ENCODE peak calls at places on chromosomes 13 and 19, in eight cellular contexts. E is astrocyte; G is B cell; F is choroid plexus epithelial cell; D is left ventricle myocardium inferior; U is CD4-positive, alpha-beta T cell; O is Calu3; A is BJ. L is an unnamed sample.

GRCh38 chr13:65943024-65943423 is 1287.1 kb downstream of the PCDH9 start:
- DNase-seq in E (peak), G (no peak), F (peak), D (no peak), U (no peak), O (no peak), A (no peak), L (no peak)

GRCh38 chr13:25668345-25668744 is 296.6 kb downstream of the ATP8A2 start:
- DNase-seq in E (no peak), G (no peak), F (no peak), D (no peak), U (no peak), O (no peak), A (no peak), L (no peak)

GRCh38 chr19:6030214-6030507 is 52.2 kb upstream of the RANBP3 start:
- DNase-seq in E (peak), G (no peak), F (peak), D (no peak), U (no peak), O (no peak), A (no peak), L (peak)

GRCh38 chr19:11381535-11382369 is 2.4 kb downstream of the EPOR start:
- DNase-seq in E (peak), G (peak), F (peak), D (peak), U (peak), O (peak), A (no peak), L (peak)

GRCh38 chr13:37492741-37493514 is 105.6 kb downstream of the POSTN start:
- DNase-seq in E (peak), G (no peak), F (peak), D (no peak), U (no peak), O (no peak), A (peak), L (peak)

GRCh38 chr19:42201489-42202289 is 15.8 kb downstream of the DEDD2 start:
- DNase-seq in E (no peak), G (peak), F (no peak), D (peak), U (no peak), O (no peak), A (no peak), L (no peak)

GRCh38 chr13:51066091-51066831 is 44.8 kb downstream of the C13orf42 start:
- DNase-seq in E (peak), G (peak), F (peak), D (no peak), U (no peak), O (peak), A (no peak), L (no peak)

GRCh38 chr19:4547303-4548237 is 7.7 kb upstream of the LRG1 start:
- DNase-seq in E (no peak), G (no peak), F (no peak), D (no peak), U (no peak), O (peak), A (no peak), L (no peak)

GRCh38 chr13:73521291-73521626 is 462.5 kb downstream of the KLF5 start:
- DNase-seq in E (no peak), G (no peak), F (no peak), D (no peak), U (peak), O (no peak), A (no peak), L (no peak)

GRCh38 chr19:5895890-5896289 is 7.7 kb downstream of the NDUFA11 start:
- DNase-seq in E (no peak), G (no peak), F (no peak), D (no peak), U (no peak), O (no peak), A (no peak), L (no peak)

GRCh38 chr19:35029737-35030256 is 473 bp upstream of the SCN1B start:
- DNase-seq in E (no peak), G (no peak), F (no peak), D (no peak), U (no peak), O (no peak), A (no peak), L (no peak)

GRCh38 chr13:64551755-64552154 is 2678.4 kb downstream of the PCDH9 start:
- DNase-seq in E (peak), G (no peak), F (peak), D (no peak), U (no peak), O (no peak), A (peak), L (peak)

GRCh38 chr19:44570984-44571684 is 41.7 kb upstream of the CEACAM20 start:
- DNase-seq in E (peak), G (peak), F (peak), D (no peak), U (no peak), O (peak), A (peak), L (peak)

GRCh38 chr13:98672947-98673545 is 79.4 kb downstream of the SLC15A1 start:
- DNase-seq in E (peak), G (peak), F (peak), D (peak), U (peak), O (peak), A (no peak), L (peak)

GRCh38 chr13:112696869-112697465 is 7.1 kb downstream of the ATP11A start:
- DNase-seq in E (no peak), G (no peak), F (no peak), D (no peak), U (peak), O (no peak), A (no peak), L (no peak)

GRCh38 chr19:49615861-49616260 is 24.1 kb downstream of the RRAS start:
- DNase-seq in E (no peak), G (no peak), F (no peak), D (no peak), U (no peak), O (no peak), A (no peak), L (no peak)

GRCh38 chr13:58804832-58805231 is 1173.3 kb downstream of the PCDH17 start:
- DNase-seq in E (no peak), G (no peak), F (no peak), D (no peak), U (no peak), O (no peak), A (no peak), L (no peak)

GRCh38 chr19:47615714-47616113 is 6.8 kb downstream of the BICRA start:
- DNase-seq in E (no peak), G (no peak), F (no peak), D (no peak), U (no peak), O (no peak), A (no peak), L (no peak)

GRCh38 chr19:23440207-23440606 is 44.9 kb upstream of the ZNF91 start:
- DNase-seq in E (no peak), G (no peak), F (no peak), D (no peak), U (no peak), O (no peak), A (no peak), L (no peak)

GRCh38 chr19:30672926-30673325 is 300.7 kb downstream of the ZNF536 start:
- DNase-seq in E (no peak), G (no peak), F (no peak), D (no peak), U (no peak), O (no peak), A (no peak), L (no peak)

GRCh38 chr19:51702754-51703654 is 9.9 kb downstream of the SPACA6 start:
- DNase-seq in E (no peak), G (peak), F (peak), D (no peak), U (no peak), O (no peak), A (no peak), L (no peak)

GRCh38 chr19:50300051-50300450 is 29.1 kb downstream of the KCNC3 start:
- DNase-seq in E (no peak), G (no peak), F (peak), D (no peak), U (no peak), O (no peak), A (no peak), L (no peak)

GRCh38 chr19:58277748-58278147 is 1.0 kb upstream of the ZNF8 start:
- DNase-seq in E (no peak), G (no peak), F (no peak), D (no peak), U (no peak), O (no peak), A (no peak), L (no peak)

GRCh38 chr19:6066661-6067646 is 43.3 kb downstream of the RFX2 start:
- DNase-seq in E (peak), G (no peak), F (peak), D (peak), U (no peak), O (peak), A (peak), L (peak)

GRCh38 chr19:10283301-10283733 is 3.4 kb upstream of the ICAM4 start:
- DNase-seq in E (no peak), G (no peak), F (no peak), D (no peak), U (no peak), O (no peak), A (no peak), L (no peak)

GRCh38 chr19:45385392-45386221 is 15.2 kb upstream of the ERCC2 start:
- DNase-seq in E (no peak), G (no peak), F (no peak), D (no peak), U (no peak), O (no peak), A (no peak), L (no peak)

GRCh38 chr19:29667941-29668340 is 2.7 kb downstream of the PLEKHF1 start:
- DNase-seq in E (no peak), G (no peak), F (no peak), D (no peak), U (peak), O (no peak), A (no peak), L (no peak)

GRCh38 chr19:33282036-33282686 is 20.2 kb downstream of the CEBPA start:
- DNase-seq in E (no peak), G (no peak), F (no peak), D (no peak), U (no peak), O (no peak), A (no peak), L (peak)

GRCh38 chr13:106905380-106906259 is 337.7 kb upstream of the ARGLU1 start:
- DNase-seq in E (no peak), G (no peak), F (no peak), D (no peak), U (no peak), O (no peak), A (no peak), L (no peak)

GRCh38 chr13:110714798-110715394 is 1.4 kb downstream of the ING1 start:
- DNase-seq in E (no peak), G (no peak), F (peak), D (peak), U (peak), O (no peak), A (no peak), L (no peak)

GRCh38 chr13:98466634-98467236 is 110.2 kb downstream of the STK24 start:
- DNase-seq in E (no peak), G (no peak), F (peak), D (no peak), U (no peak), O (peak), A (no peak), L (peak)

GRCh38 chr19:15173746-15174404 is 26.9 kb downstream of the NOTCH3 start:
- DNase-seq in E (no peak), G (no peak), F (peak), D (no peak), U (no peak), O (no peak), A (no peak), L (peak)
- TF ChIP-seq CTCF in E (no peak), G (no peak), F (peak), D (peak), U (no peak), O (no peak), A (peak), L (peak)

DNA sequence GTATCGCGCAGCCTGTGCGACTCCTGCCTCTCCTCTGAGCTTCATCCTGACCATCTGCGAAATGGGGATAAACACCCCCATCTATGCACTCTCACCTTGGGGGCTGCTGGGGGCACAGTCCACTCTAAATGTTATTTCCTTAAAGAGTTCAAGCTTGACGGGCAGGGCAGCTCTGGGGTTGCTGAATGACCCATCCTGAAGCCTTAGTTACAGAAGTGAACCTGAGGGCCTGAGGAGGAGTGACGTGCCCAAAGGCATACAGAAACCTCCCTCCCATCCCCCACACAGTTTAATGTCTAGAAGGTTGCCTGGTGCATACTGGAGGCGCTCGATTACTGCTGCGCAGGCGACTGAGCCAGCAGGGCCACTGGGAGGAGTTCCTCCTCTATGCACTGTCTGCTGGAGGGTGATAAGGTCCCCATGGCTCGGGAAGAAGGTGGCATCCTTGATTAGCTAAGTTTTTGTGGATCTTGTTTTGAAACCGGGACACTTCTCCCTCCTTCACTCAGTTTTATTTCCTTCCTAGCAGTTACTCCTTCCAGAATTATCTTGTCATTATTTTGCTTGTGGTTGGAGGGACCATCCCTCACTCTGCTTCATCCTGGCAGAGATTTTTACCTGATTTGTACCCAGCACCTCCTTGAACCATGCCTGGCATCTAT is 572 bp upstream of the FKBP8 start:
- DNase-seq in E (peak), G (peak), F (peak), D (no peak), U (peak), O (peak), A (no peak), L (peak)
- TF ChIP-seq CTCF in E (no peak), G (no peak), F (no peak), D (no peak), U (peak), O (no peak), A (no peak), L (peak)

GRCh38 chr13:41034862-41035261 is 15.7 kb upstream of the ELF1 start:
- DNase-seq in E (peak), G (no peak), F (no peak), D (no peak), U (no peak), O (no peak), A (no peak), L (no peak)

GRCh38 chr13:41034382-41034781 is 15.3 kb upstream of the ELF1 start:
- DNase-seq in E (no peak), G (no peak), F (no peak), D (no peak), U (no peak), O (no peak), A (no peak), L (no peak)

GRCh38 chr13:41040584-41041334 is 20.6 kb upstream of the WBP4 start:
- DNase-seq in E (no peak), G (no peak), F (no peak), D (no peak), U (no peak), O (no peak), A (no peak), L (no peak)

DNA sequence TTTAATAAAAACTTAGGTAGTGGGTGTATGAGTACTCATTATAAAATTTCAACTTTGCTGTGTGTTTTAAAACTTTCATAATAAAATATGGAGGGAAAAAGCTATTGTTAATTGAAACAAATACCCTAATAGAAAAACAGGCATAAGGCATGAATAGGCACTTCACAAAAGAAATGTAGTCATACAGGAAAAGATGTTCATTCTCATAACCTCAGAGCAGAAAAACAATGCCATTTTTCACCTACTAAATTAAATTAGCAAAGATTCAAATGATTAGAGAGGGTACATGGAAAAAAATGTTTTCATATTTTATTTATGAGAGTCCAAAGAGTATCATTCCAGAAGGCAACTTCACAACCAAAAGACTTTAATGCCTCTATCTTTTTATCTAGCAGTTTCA is 20.6 kb upstream of the ELF1 start:
- DNase-seq in E (no peak), G (no peak), F (no peak), D (no peak), U (no peak), O (no peak), A (no peak), L (no peak)
- TF ChIP-seq CTCF in E (no peak), G (no peak), F (no peak), D (no peak), U (no peak), O (no peak), A (no peak), L (no peak)

GRCh38 chr13:49436890-49437289 is 7.0 kb downstream of the CAB39L start:
- DNase-seq in E (peak), G (no peak), F (peak), D (peak), U (no peak), O (peak), A (no peak), L (peak)
- TF ChIP-seq CTCF in E (peak), G (no peak), F (peak), D (peak), U (no peak), O (no peak), A (peak), L (peak)

DNA sequence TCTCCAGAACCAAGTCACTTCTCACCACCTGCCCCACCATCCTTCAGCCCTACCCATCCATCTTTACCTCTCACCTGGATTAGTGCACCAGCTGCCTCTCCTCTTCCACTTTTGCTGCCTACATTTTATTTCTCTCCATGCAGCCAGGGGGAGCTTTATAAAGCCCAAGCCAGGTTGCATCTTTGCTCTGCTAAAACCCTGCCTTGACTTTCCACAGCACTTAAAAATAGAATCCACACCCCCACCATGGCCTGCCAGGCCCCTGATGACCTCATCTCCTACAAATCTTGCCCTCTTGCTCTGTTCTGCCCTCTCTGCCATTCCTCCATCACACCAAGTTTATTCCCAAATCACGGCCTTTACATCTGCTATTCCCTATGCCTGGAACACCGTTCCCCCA is 1.8 kb downstream of the HOOK2 start:
- DNase-seq in E (no peak), G (no peak), F (peak), D (peak), U (no peak), O (no peak), A (no peak), L (peak)
- TF ChIP-seq CTCF in E (peak), G (no peak), F (peak), D (peak), U (no peak), O (no peak), A (peak), L (peak)

GRCh38 chr19:2253106-2254051 is 2.8 kb downstream of the JSRP1 start:
- DNase-seq in E (no peak), G (peak), F (no peak), D (no peak), U (peak), O (no peak), A (no peak), L (no peak)
- TF ChIP-seq CTCF in E (no peak), G (peak), F (peak), D (no peak), U (peak), O (no peak), A (peak), L (no peak)

DNA sequence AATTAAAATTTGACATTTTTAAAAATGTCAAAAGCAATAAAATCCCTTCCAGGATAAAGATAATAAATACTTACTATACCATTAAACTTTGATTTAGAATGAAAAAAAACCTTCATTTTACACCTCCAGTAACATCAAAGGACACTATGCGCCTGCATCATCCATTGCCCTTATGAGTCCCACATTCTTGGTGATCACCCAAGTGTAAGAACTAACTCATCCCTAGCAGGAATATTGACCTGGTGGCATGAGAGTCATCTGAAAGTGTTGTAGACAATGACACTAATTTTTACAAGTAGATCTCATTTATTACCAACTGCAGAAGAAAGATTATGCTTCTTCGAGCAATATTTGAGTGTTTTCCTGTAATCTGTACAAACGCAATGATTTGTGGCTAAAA is 1128.9 kb downstream of the EFNB2 start:
- DNase-seq in E (no peak), G (no peak), F (no peak), D (no peak), U (no peak), O (no peak), A (no peak), L (no peak)
- TF ChIP-seq CTCF in E (no peak), G (no peak), F (no peak), D (no peak), U (no peak), O (no peak), A (no peak), L (no peak)